ENCODE peak calls at places on chromosomes 12 and 14, in ten cellular contexts. H is Panc1; L is A549; U is cardiac fibroblast; I is AG04450; Y is endothelial cell; M is IMR-90; C is lower leg skin; J is PC-3; F is CD4-positive, alpha-beta T cell. X is an unnamed sample.

GRCh38 chr14:96145116-96145864 is 59.3 kb upstream of the BDKRB2 start:
- DNase-seq in H (no peak), L (no peak), U (peak), I (peak), Y (no peak), M (peak), C (no peak), J (peak), F (no peak), X (no peak)

GRCh38 chr14:31990959-31991541 is 86.1 kb upstream of the ARHGAP5 start:
- DNase-seq in H (no peak), L (no peak), U (peak), I (no peak), Y (no peak), M (no peak), C (no peak), J (peak), F (no peak), X (no peak)

GRCh38 chr12:26368331-26368730 is 173.0 kb downstream of the SSPN start:
- DNase-seq in H (no peak), L (no peak), U (no peak), I (no peak), Y (no peak), M (no peak), C (no peak), J (no peak), F (no peak), X (no peak)

GRCh38 chr14:25622752-25623151 is 572.8 kb upstream of the STXBP6 start:
- DNase-seq in H (no peak), L (no peak), U (no peak), I (no peak), Y (no peak), M (no peak), C (no peak), J (no peak), F (no peak), X (no peak)

GRCh38 chr14:100904307-100905019 is 941 bp upstream of the RTL1 start:
- DNase-seq in H (no peak), L (no peak), U (no peak), I (no peak), Y (peak), M (no peak), C (peak), J (peak), F (no peak), X (peak)

GRCh38 chr14:103512701-103513611 is 9.7 kb downstream of the CKB start:
- DNase-seq in H (no peak), L (no peak), U (peak), I (no peak), Y (no peak), M (peak), C (no peak), J (peak), F (no peak), X (no peak)

GRCh38 chr14:54686219-54686870 is 119.4 kb downstream of the SAMD4A start:
- DNase-seq in H (no peak), L (no peak), U (peak), I (peak), Y (no peak), M (peak), C (no peak), J (peak), F (no peak), X (no peak)

GRCh38 chr12:120413901-120414695 is 23.8 kb upstream of the COX6A1 start:
- DNase-seq in H (no peak), L (no peak), U (no peak), I (no peak), Y (no peak), M (no peak), C (no peak), J (no peak), F (no peak), X (peak)

GRCh38 chr14:58428011-58428807 is 690 bp downstream of the KIAA0586 start:
- DNase-seq in H (peak), L (peak), U (peak), I (no peak), Y (peak), M (peak), C (no peak), J (peak), F (no peak), X (no peak)

GRCh38 chr14:75077794-75078193 is 8.4 kb downstream of the ZC2HC1C start:
- DNase-seq in H (no peak), L (no peak), U (no peak), I (no peak), Y (no peak), M (no peak), C (no peak), J (no peak), F (no peak), X (no peak)

GRCh38 chr14:49249022-49249421 is 337.2 kb downstream of the RPS29 start:
- DNase-seq in H (no peak), L (no peak), U (peak), I (no peak), Y (no peak), M (peak), C (no peak), J (peak), F (no peak), X (no peak)

GRCh38 chr14:20934148-20934762 is 21.0 kb upstream of the RNASE2 start:
- DNase-seq in H (no peak), L (peak), U (peak), I (no peak), Y (peak), M (no peak), C (no peak), J (peak), F (peak), X (peak)

GRCh38 chr12:122860854-122861585 is 25.8 kb downstream of the HIP1R start:
- DNase-seq in H (no peak), L (no peak), U (no peak), I (no peak), Y (no peak), M (no peak), C (no peak), J (no peak), F (no peak), X (peak)

GRCh38 chr14:100523131-100523530 is 64.1 kb downstream of the BEGAIN start:
- DNase-seq in H (no peak), L (no peak), U (no peak), I (no peak), Y (no peak), M (no peak), C (peak), J (no peak), F (no peak), X (no peak)

GRCh38 chr14:65357091-65357490 is 55.4 kb upstream of the FUT8 start:
- DNase-seq in H (no peak), L (no peak), U (no peak), I (no peak), Y (no peak), M (no peak), C (no peak), J (peak), F (no peak), X (no peak)

GRCh38 chr14:94423465-94424056 is 29.0 kb downstream of the SERPINA11 start:
- DNase-seq in H (peak), L (peak), U (peak), I (no peak), Y (peak), M (peak), C (peak), J (peak), F (peak), X (peak)

GRCh38 chr14:99260652-99261551 is 11.1 kb downstream of the BCL11B start:
- DNase-seq in H (no peak), L (no peak), U (no peak), I (no peak), Y (no peak), M (no peak), C (peak), J (no peak), F (peak), X (no peak)

GRCh38 chr12:70948976-70949336 is 28.4 kb upstream of the PTPRR start:
- DNase-seq in H (no peak), L (no peak), U (peak), I (no peak), Y (no peak), M (no peak), C (no peak), J (no peak), F (no peak), X (no peak)
- TF ChIP-seq CTCF in H (no peak), L (no peak), U (no peak), I (no peak), Y (no peak), M (no peak), C (no peak), J (no peak), F (no peak), X (no peak)

GRCh38 chr12:116737774-116738657 is at the start of the genes RNFT2 and SPRING1:
- DNase-seq in H (peak), L (peak), U (peak), I (peak), Y (peak), M (peak), C (peak), J (peak), F (peak), X (peak)
- TF ChIP-seq CTCF in H (no peak), L (no peak), U (no peak), I (peak), Y (no peak), M (peak), C (no peak), J (peak), F (no peak), X (no peak)

GRCh38 chr12:14810953-14811483 is 3.0 kb downstream of the SMCO3 start:
- DNase-seq in H (no peak), L (peak), U (peak), I (no peak), Y (peak), M (peak), C (no peak), J (peak), F (no peak), X (no peak)
- TF ChIP-seq CTCF in H (peak), L (peak), U (peak), I (peak), Y (no peak), M (peak), C (no peak), J (peak), F (no peak), X (no peak)

DNA sequence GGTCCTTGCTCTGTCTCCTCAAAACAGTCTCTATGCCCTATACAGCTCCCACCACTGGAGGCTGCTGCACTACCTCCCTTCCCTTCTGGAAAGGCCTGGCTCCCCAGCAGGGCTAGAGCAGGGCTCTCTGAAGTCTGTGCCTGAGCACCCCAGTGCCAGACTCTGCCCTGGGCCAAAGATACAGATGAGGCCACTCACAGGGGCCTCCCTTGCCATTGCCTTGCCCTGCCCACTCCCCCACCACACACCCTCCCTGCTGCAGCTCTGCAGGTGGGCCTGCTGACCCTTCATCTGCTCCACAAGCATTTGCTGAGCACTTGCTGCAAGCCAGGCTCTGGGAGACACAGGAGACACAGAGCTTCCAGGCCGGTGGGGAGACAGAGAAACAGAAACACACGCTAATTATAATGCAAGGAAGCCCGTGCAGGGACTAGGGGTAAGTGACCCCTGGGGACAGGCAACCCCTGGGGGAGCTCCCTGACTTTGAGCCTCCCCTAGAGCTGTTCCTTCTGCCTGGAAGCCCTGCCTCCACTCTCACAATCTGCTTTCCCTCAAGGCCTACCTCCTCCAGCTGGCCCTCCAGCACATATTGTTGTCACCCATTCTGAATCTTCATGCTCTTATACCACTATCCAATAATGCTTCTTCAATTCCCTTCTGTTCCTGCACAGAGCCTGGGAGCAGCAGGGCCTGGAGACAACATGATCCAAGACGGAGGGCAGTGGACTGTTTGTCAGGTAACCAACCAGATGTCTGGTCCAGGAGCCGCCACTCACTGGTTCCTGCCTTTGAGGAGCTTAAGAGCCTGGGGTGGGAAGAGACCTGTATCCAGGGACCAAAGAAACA is 32.6 kb upstream of the PNMA1 start:
- DNase-seq in H (no peak), L (no peak), U (no peak), I (no peak), Y (no peak), M (no peak), C (no peak), J (no peak), F (no peak), X (no peak)
- TF ChIP-seq CTCF in H (no peak), L (no peak), U (peak), I (peak), Y (no peak), M (peak), C (no peak), J (peak), F (no peak), X (peak)

GRCh38 chr12:31117203-31118011 is 43.7 kb downstream of the DDX11 start:
- DNase-seq in H (peak), L (peak), U (peak), I (no peak), Y (peak), M (peak), C (peak), J (peak), F (peak), X (peak)
- TF ChIP-seq CTCF in H (peak), L (peak), U (peak), I (peak), Y (peak), M (peak), C (no peak), J (peak), F (peak), X (peak)

DNA sequence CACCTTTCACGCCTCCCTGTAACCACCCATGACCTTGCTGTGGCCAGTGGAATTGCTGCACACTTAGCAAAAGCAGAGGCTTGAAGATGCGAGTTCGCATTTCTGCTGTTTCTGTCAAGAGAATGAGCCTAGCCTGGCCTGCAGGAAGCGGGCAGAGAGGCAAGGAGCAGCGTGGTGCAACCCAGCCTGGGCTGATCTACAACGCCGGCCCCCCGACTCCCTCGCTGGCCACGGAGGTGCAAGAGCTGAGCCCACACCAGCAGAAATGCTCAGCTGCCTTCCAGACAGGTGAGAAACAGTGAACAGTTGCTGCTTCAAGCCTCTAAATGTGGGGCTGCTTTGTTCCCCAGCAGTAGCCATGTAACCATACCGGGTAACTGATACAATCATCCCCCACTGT is 116.4 kb downstream of the NCOR2 start:
- DNase-seq in H (no peak), L (no peak), U (no peak), I (no peak), Y (no peak), M (no peak), C (no peak), J (no peak), F (no peak), X (no peak)
- TF ChIP-seq CTCF in H (no peak), L (no peak), U (no peak), I (no peak), Y (no peak), M (no peak), C (no peak), J (no peak), F (no peak), X (no peak)

GRCh38 chr14:50407089-50407813 is 10.6 kb upstream of the CDKL1 start:
- DNase-seq in H (no peak), L (no peak), U (peak), I (no peak), Y (no peak), M (no peak), C (no peak), J (no peak), F (no peak), X (no peak)

GRCh38 chr14:50410921-50411320 is 14.2 kb upstream of the CDKL1 start:
- DNase-seq in H (no peak), L (no peak), U (peak), I (no peak), Y (no peak), M (peak), C (no peak), J (peak), F (no peak), X (no peak)

DNA sequence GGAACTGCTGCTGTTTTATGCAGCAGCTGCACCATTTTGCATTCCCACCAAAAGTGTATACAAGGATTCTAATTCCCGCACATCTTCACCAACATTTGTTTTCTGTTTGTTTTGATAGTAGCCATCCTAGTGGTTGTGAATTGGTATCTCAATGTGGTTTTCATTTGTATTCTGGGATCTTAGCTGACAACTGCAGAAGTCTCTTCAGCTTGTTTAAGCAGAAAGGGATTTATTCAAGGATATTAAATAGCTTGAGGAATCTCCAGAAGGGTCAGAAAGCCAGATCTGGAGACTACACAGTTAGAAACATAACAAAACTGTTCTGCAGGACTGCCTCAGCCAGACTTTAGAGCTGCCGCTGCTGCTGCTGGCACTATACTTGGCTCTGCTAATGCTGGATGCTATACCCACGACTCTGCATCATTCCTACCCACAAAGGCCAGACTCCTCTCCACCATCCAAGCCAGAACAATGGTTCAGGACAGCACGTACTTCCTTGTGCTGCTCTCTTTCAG is 13.4 kb upstream of the CDKL1 start:
- DNase-seq in H (no peak), L (no peak), U (no peak), I (no peak), Y (no peak), M (no peak), C (no peak), J (no peak), F (no peak), X (no peak)
- TF ChIP-seq CTCF in H (no peak), L (no peak), U (no peak), I (no peak), Y (no peak), M (no peak), C (no peak), J (no peak), F (no peak), X (no peak)